ENCODE peak calls at places on chromosome 16, in eight cellular contexts. O is mesendoderm, C is Peyer's patch, W is small intestine, Q is stomach, V is body of pancreas, D is DND-41, U is PC-9. N is an unnamed sample. For H3K36me3, the result is how much of the 10 kb centered on the place peaks cover.

GRCh38 chr16:450800-451512 is 25.5 kb downstream of the RAB11FIP3 start:
- DNase-seq in W (no peak), D (no peak), C (no peak), V (no peak), U (peak), O (no peak), Q (no peak), N (no peak)

GRCh38 chr16:64238576-64238975 is 883.3 kb downstream of the CDH11 start:
- DNase-seq in C (no peak), D (no peak), V (no peak), Q (no peak), W (no peak), U (no peak), O (no peak), N (no peak)

GRCh38 chr16:53433930-53434435 is 288 bp upstream of the RBL2 start:
- DNase-seq in D (peak), W (peak), V (no peak), Q (no peak), U (no peak), C (no peak), O (peak), N (peak)

GRCh38 chr16:31477220-31478216 is 5.4 kb upstream of the SLC5A2 start:
- DNase-seq in D (peak), V (peak), C (peak), Q (peak), W (peak), U (peak), O (peak), N (no peak)

GRCh38 chr16:48608871-48609452 is 1.0 kb downstream of the N4BP1 start:
- DNase-seq in D (no peak), Q (peak), V (no peak), C (no peak), W (no peak), O (peak), U (no peak), N (no peak)

GRCh38 chr16:17395849-17396480 is 74.8 kb downstream of the XYLT1 start:
- DNase-seq in O (no peak), C (no peak), D (no peak), Q (peak), V (peak), W (peak), U (no peak), N (no peak)

GRCh38 chr16:24539850-24540484 is 601 bp downstream of the RBBP6 start:
- DNase-seq in U (peak), O (no peak), D (peak), C (peak), V (peak), W (peak), Q (peak), N (no peak)

GRCh38 chr16:27690604-27691003 is 140.7 kb downstream of the KATNIP start:
- DNase-seq in V (no peak), O (peak), W (peak), U (peak), D (no peak), C (peak), Q (no peak), N (peak)

GRCh38 chr16:12485425-12485824 is 318.3 kb downstream of the CPPED1 start:
- DNase-seq in W (no peak), U (no peak), O (no peak), C (no peak), Q (no peak), D (no peak), V (no peak), N (no peak)
- H3K36me3 ChIP-seq in W (under half), U (under half), O (under half), C (under half), Q (under half), D (under half), V (under half), N (under half)

GRCh38 chr16:66591018-66591417 is 11.8 kb downstream of the CMTM2 start:
- DNase-seq in V (no peak), U (no peak), C (no peak), W (no peak), O (no peak), Q (no peak), D (no peak), N (no peak)
- H3K36me3 ChIP-seq in V (under half), U (under half), C (under half), W (under half), O (under half), Q (under half), D (under half), N (under half)

GRCh38 chr16:22353188-22353919 is 21.1 kb downstream of the CDR2 start:
- DNase-seq in Q (no peak), U (peak), D (no peak), W (peak), V (no peak), C (no peak), O (peak), N (no peak)

GRCh38 chr16:22353933-22354541 is 20.4 kb downstream of the CDR2 start:
- DNase-seq in Q (no peak), U (no peak), W (peak), D (no peak), O (no peak), C (no peak), V (no peak), N (no peak)

GRCh38 chr16:22355487-22355908 is 18.9 kb downstream of the CDR2 start:
- DNase-seq in Q (no peak), D (no peak), U (no peak), W (no peak), O (no peak), C (no peak), V (no peak), N (no peak)

GRCh38 chr16:22352119-22352518 is 22.3 kb downstream of the CDR2 start:
- DNase-seq in W (no peak), D (no peak), Q (no peak), O (no peak), V (no peak), U (no peak), C (no peak), N (no peak)

DNA sequence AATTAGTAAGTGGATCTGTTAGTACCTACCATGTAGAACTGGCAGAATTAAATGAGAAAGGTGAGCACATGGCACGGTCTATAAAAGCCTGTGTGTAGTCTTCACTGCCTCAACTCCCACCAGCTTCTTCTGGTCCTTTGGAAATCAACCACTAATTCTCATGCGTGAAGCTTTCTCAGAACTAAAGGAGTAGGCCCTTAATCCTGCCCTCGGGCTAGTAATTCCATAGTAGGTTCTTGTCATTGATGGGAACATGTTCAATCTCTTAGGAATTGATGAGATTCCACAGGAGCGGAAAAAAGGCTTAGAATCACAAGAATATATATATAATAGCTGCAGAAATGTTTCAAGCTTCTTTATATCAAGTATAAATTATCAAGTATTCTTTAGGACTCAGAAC is 21.7 kb downstream of the CDR2 start:
- DNase-seq in D (no peak), U (no peak), C (no peak), V (no peak), Q (no peak), O (peak), W (no peak), N (no peak)
- H3K36me3 ChIP-seq in D (under half), U (under half), C (under half), V (under half), Q (under half), O (under half), W (under half), N (half or more)

GRCh38 chr16:78390070-78390469 is 290.6 kb downstream of the WWOX start:
- DNase-seq in V (no peak), C (no peak), O (no peak), U (no peak), Q (no peak), D (no peak), W (peak), N (no peak)

GRCh38 chr16:78388920-78389564 is 289.6 kb downstream of the WWOX start:
- DNase-seq in W (no peak), D (no peak), V (no peak), C (no peak), U (no peak), O (no peak), Q (no peak), N (no peak)

GRCh38 chr16:78386925-78387324 is 287.5 kb downstream of the WWOX start:
- DNase-seq in U (no peak), V (no peak), C (no peak), Q (no peak), W (no peak), O (no peak), D (no peak), N (no peak)

GRCh38 chr16:78392585-78393195 is 293.2 kb downstream of the WWOX start:
- DNase-seq in V (no peak), D (no peak), U (no peak), Q (no peak), W (no peak), O (no peak), C (no peak), N (no peak)

GRCh38 chr16:78390828-78391227 is 291.4 kb downstream of the WWOX start:
- DNase-seq in V (no peak), U (no peak), W (no peak), O (no peak), C (no peak), D (no peak), Q (no peak), N (no peak)
- H3K36me3 ChIP-seq in V (under half), U (under half), W (under half), O (under half), C (under half), D (under half), Q (under half), N (under half)

DNA sequence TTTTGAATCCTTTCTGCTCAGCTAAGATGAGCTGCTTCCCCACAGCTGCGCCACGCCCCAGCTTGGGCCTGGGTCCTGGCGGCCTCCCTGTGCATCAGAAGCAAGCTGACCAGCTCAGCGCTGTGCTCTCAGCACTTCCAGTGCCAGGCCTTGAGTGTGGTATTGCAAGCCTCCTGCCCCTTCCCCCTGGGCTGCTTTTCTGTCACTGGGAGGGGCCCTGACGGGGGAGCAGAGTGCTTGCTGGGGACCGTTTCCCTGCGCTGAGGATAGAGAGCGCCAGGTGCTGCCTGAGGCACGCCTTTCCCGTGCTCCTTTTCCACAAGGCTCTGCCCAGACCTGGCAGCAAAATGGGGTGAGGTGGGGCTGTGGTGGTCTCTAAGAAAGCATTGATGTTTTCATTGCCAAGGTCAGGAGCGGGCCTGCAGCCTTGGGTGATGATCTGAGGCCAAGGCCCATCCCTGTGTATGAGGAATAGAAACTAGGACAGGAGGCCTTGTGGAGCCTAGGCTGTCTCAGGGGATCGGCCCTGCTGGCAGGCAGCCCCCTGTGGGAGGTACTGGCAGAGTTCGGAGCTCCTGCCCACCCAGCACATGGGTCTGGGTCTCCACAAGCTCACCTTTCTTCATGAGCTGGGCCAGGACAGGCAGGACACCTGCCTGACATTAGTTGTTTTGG is 29.7 kb downstream of the POLR3E start:
- DNase-seq in D (no peak), U (no peak), O (no peak), W (no peak), V (no peak), Q (no peak), C (no peak), N (no peak)
- H3K36me3 ChIP-seq in D (half or more), U (under half), O (under half), W (under half), V (under half), Q (half or more), C (under half), N (half or more)

GRCh38 chr16:74463888-74464287 is 42.6 kb upstream of the CLEC18B start:
- DNase-seq in D (no peak), U (no peak), Q (no peak), W (no peak), C (no peak), O (no peak), V (no peak), N (peak)
- H3K36me3 ChIP-seq in D (half or more), U (under half), Q (half or more), W (half or more), C (under half), O (under half), V (under half), N (half or more)